ENCODE peak calls at places on chromosomes 12 and 14, in eight cellular contexts. G is fibroblast of the aortic adventitia, F is OCI-LY7, P is astrocyte of the spinal cord, C is mucosa of descending colon, X is esophagus muscularis mucosa, Q is lower lobe of right lung, S is GM10248. E is an unnamed sample.

GRCh38 chr14:22400590-22401259 is 188.3 kb downstream of the DAD1 start:
- DNase-seq in S (no peak), X (no peak), G (no peak), P (peak), C (no peak), F (no peak), Q (no peak), E (no peak)

GRCh38 chr12:108317303-108318283 is 21.5 kb downstream of the CMKLR1 start:
- DNase-seq in P (no peak), S (no peak), C (no peak), X (no peak), G (no peak), F (no peak), Q (no peak), E (no peak)

GRCh38 chr14:61609143-61609851 is 86.0 kb upstream of the HIF1A start:
- DNase-seq in G (no peak), F (no peak), X (no peak), C (no peak), P (peak), Q (no peak), S (no peak), E (peak)

GRCh38 chr14:77123381-77124344 is 17.9 kb downstream of the ZDHHC22 start:
- DNase-seq in G (no peak), C (peak), X (no peak), S (no peak), F (peak), Q (peak), P (no peak), E (no peak)

GRCh38 chr12:56116267-56117081 is at the start of gene RPL41:
- DNase-seq in P (peak), S (peak), C (peak), Q (peak), G (peak), F (peak), X (peak), E (peak)

GRCh38 chr14:103326078-103326477 is 8.0 kb upstream of the EIF5 start:
- DNase-seq in G (no peak), F (no peak), Q (no peak), P (no peak), X (no peak), S (no peak), C (no peak), E (no peak)

GRCh38 chr14:71361335-71361734 is 454.1 kb downstream of the PCNX1 start:
- DNase-seq in S (no peak), X (no peak), Q (no peak), F (no peak), C (no peak), G (peak), P (peak), E (no peak)

GRCh38 chr12:56873382-56873781 is 60.8 kb downstream of the SDR9C7 start:
- DNase-seq in F (no peak), Q (no peak), G (no peak), P (no peak), S (no peak), C (no peak), X (no peak), E (no peak)

GRCh38 chr12:12705833-12706520 is 10.0 kb upstream of the GPR19 start:
- DNase-seq in C (peak), G (no peak), P (no peak), S (no peak), Q (no peak), X (no peak), F (no peak), E (no peak)

GRCh38 chr12:56151672-56152131 is 685 bp upstream of the MYL6B start:
- DNase-seq in S (peak), C (peak), Q (peak), F (peak), P (no peak), X (no peak), G (no peak), E (peak)

GRCh38 chr12:121872546-121873223 is 14.0 kb upstream of the HPD start:
- DNase-seq in G (peak), Q (no peak), S (no peak), C (peak), X (no peak), F (no peak), P (peak), E (no peak)

GRCh38 chr12:32811686-32812392 is 56.1 kb upstream of the YARS2 start:
- DNase-seq in X (no peak), G (no peak), Q (no peak), P (no peak), S (no peak), C (no peak), F (no peak), E (no peak)

GRCh38 chr12:113041560-113041959 is 15.0 kb upstream of the DTX1 start:
- DNase-seq in Q (no peak), G (no peak), P (no peak), S (no peak), X (no peak), F (no peak), C (no peak), E (no peak)
- TF ChIP-seq CTCF in Q (no peak), G (no peak), P (no peak), S (no peak), X (no peak), F (no peak), C (no peak), E (no peak)

GRCh38 chr14:69807192-69807591 is 10.2 kb upstream of the SLC10A1 start:
- DNase-seq in X (no peak), Q (no peak), P (no peak), G (no peak), C (no peak), F (no peak), S (no peak), E (no peak)

GRCh38 chr14:69804902-69805301 is 7.9 kb upstream of the SLC10A1 start:
- DNase-seq in X (no peak), P (no peak), C (no peak), Q (no peak), G (no peak), S (no peak), F (no peak), E (no peak)

GRCh38 chr14:69798339-69798735 is 1.3 kb upstream of the SLC10A1 start:
- DNase-seq in F (no peak), Q (no peak), X (no peak), G (no peak), S (no peak), P (no peak), C (no peak), E (no peak)

GRCh38 chr14:69808919-69809808 is 12.1 kb upstream of the SLC10A1 start:
- DNase-seq in Q (no peak), S (no peak), X (peak), G (no peak), F (no peak), C (no peak), P (no peak), E (no peak)

GRCh38 chr14:69803753-69804152 is 6.7 kb upstream of the SLC10A1 start:
- DNase-seq in C (no peak), S (no peak), X (no peak), F (no peak), G (no peak), P (no peak), Q (no peak), E (no peak)
- TF ChIP-seq CTCF in C (no peak), S (no peak), X (no peak), F (peak), G (peak), P (peak), Q (no peak), E (peak)

GRCh38 chr14:105087308-105087962 is 22.2 kb upstream of the GPR132 start:
- DNase-seq in P (peak), X (no peak), Q (peak), G (peak), S (peak), F (no peak), C (peak), E (no peak)

GRCh38 chr14:105087963-105088811 is 23.0 kb upstream of the GPR132 start:
- DNase-seq in F (no peak), Q (peak), G (peak), C (peak), P (peak), S (no peak), X (no peak), E (peak)

GRCh38 chr14:105084741-105085571 is 19.7 kb upstream of the GPR132 start:
- DNase-seq in G (no peak), Q (no peak), C (peak), F (no peak), P (no peak), X (no peak), S (no peak), E (no peak)

GRCh38 chr14:105085766-105086165 is 20.5 kb upstream of the GPR132 start:
- DNase-seq in X (no peak), C (peak), P (no peak), S (no peak), G (no peak), Q (no peak), F (no peak), E (no peak)

GRCh38 chr14:105086833-105087307 is 21.6 kb upstream of the GPR132 start:
- DNase-seq in C (peak), S (peak), Q (peak), G (peak), P (peak), F (peak), X (peak), E (peak)
- TF ChIP-seq CTCF in C (peak), S (peak), Q (peak), G (peak), P (peak), F (peak), X (peak), E (peak)

GRCh38 chr14:81474685-81475324 is 58.8 kb downstream of the SEL1L start:
- DNase-seq in F (no peak), X (no peak), S (no peak), G (no peak), Q (no peak), C (no peak), P (no peak), E (no peak)
- TF ChIP-seq CTCF in F (peak), X (no peak), S (no peak), G (no peak), Q (no peak), C (no peak), P (no peak), E (no peak)

GRCh38 chr14:56660677-56661389 is 81.2 kb downstream of the TMEM260 start:
- DNase-seq in X (no peak), C (no peak), Q (no peak), P (no peak), F (no peak), G (no peak), S (no peak), E (no peak)

GRCh38 chr14:56659361-56659760 is 79.8 kb downstream of the TMEM260 start:
- DNase-seq in C (no peak), G (no peak), Q (no peak), F (no peak), P (no peak), X (no peak), S (no peak), E (no peak)

GRCh38 chr14:56661478-56661877 is 81.9 kb downstream of the TMEM260 start:
- DNase-seq in X (no peak), G (no peak), Q (no peak), S (no peak), C (no peak), F (no peak), P (no peak), E (no peak)

GRCh38 chr14:56659964-56660551 is 80.5 kb downstream of the TMEM260 start:
- DNase-seq in Q (no peak), X (no peak), F (peak), S (peak), P (peak), C (no peak), G (peak), E (no peak)

DNA sequence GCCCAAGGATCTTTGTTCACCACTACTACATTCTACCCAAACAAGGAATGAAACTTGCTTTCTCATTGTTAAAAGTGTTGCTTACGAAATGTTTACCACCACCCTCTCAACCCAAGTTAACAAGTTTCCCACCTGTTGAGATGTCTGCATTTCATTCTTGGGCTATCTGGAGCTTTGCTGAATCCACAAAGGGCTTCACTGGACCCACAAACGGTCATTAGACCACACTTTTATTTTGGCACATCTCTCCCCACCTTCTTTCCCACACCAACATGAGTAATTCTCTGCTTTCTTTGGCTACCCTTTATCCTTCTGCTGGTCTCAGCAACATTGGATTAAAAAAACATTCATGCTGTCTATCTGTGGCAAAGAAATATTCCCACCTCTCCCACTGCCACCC is 78.0 kb downstream of the TMEM260 start:
- DNase-seq in F (no peak), S (no peak), X (no peak), C (no peak), P (no peak), Q (no peak), G (no peak), E (no peak)
- TF ChIP-seq CTCF in F (no peak), S (no peak), X (no peak), C (no peak), P (no peak), Q (no peak), G (no peak), E (no peak)

GRCh38 chr14:38210587-38211257 is 3.0 kb downstream of the SSTR1 start:
- DNase-seq in X (no peak), P (peak), Q (no peak), S (no peak), C (no peak), F (no peak), G (peak), E (peak)
- TF ChIP-seq CTCF in X (no peak), P (peak), Q (peak), S (no peak), C (no peak), F (no peak), G (peak), E (no peak)

DNA sequence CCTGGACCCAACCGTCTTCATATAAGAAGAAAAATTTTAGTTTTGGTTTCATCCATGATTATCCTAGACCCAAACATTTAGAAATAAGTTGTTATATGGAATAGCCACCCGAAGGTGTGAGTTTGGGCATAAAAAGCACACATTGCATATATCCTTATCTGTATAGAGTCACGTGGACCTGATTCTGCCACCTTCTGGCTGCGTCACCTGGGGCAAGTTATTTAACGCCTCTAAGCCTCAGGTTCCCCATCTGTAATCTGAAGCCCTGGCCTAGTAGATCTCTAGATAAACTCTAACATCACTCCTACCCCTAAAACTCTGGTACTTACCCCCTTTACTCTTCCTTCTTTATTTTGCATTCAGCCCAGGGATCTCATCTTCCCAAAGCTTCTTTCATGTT is 14.3 kb upstream of the KRT5 start:
- DNase-seq in Q (no peak), S (no peak), X (no peak), G (no peak), P (no peak), C (no peak), F (no peak), E (no peak)
- TF ChIP-seq CTCF in Q (no peak), S (no peak), X (no peak), G (no peak), P (no peak), C (no peak), F (no peak), E (no peak)

GRCh38 chr14:63991833-63992232 is 139.0 kb downstream of the SYNE2 start:
- DNase-seq in P (no peak), F (no peak), C (no peak), X (no peak), S (no peak), Q (no peak), G (no peak), E (no peak)

GRCh38 chr14:63995285-63995684 is 142.5 kb downstream of the SYNE2 start:
- DNase-seq in S (no peak), G (no peak), F (no peak), Q (no peak), X (no peak), P (no peak), C (no peak), E (no peak)

GRCh38 chr14:63996016-63996415 is 143.2 kb downstream of the SYNE2 start:
- DNase-seq in C (no peak), G (no peak), X (no peak), S (no peak), P (no peak), Q (no peak), F (no peak), E (no peak)

GRCh38 chr14:63992858-63993257 is 140.1 kb downstream of the SYNE2 start:
- DNase-seq in Q (no peak), G (no peak), C (no peak), P (no peak), X (no peak), S (no peak), F (no peak), E (no peak)

GRCh38 chr14:63993992-63994391 is 141.2 kb downstream of the SYNE2 start:
- DNase-seq in S (no peak), G (peak), Q (no peak), F (peak), X (no peak), C (no peak), P (no peak), E (no peak)
- TF ChIP-seq CTCF in S (no peak), G (peak), Q (no peak), F (peak), X (no peak), C (no peak), P (peak), E (no peak)